ENCODE peak calls at places on chromosomes 13 and 19, in eight cellular contexts. E is activated T-cell treated with anti-CD3 and anti-CD28 coated beads, Interleukin-2, amount 50 U/mL, for 4 hours; W is LoVo; A is NCI-H2029; X is NCI-H1105 treated with DMSO at 0.1 percent for 48 hours; H is NCI-H1092; G is stimulated activated CD4-positive, alpha-beta T cell treated with anti-CD3 and anti-CD28 coated beads, Interleukin-2, amount 100 ng/mL, for 48 hours; C is small intestine. N is an unnamed sample.

GRCh38 chr19:39557791-39558622 is 18.0 kb upstream of the EID2 start:
- DNase-seq in E (no peak), A (peak; percentile 82), X (no peak), W (no peak), H (no peak), C (peak; percentile 45), G (no peak), N (no peak)

GRCh38 chr13:26255717-26256277 is 1.9 kb downstream of the CDK8 start:
- DNase-seq in E (no peak), A (no peak), H (peak; percentile 5), G (no peak), C (no peak), X (peak; percentile 20), W (peak; percentile 7), N (no peak)

GRCh38 chr13:98328511-98328910 is 151.4 kb upstream of the RNF113B start:
- DNase-seq in W (no peak), E (no peak), C (no peak), A (no peak), H (no peak), X (no peak), G (no peak), N (no peak)

GRCh38 chr13:111486331-111486730 is 165.9 kb downstream of the TEX29 start:
- DNase-seq in C (no peak), H (no peak), E (no peak), G (no peak), A (no peak), W (no peak), X (no peak), N (no peak)

GRCh38 chr13:35025314-35025713 is 83.2 kb downstream of the NBEA start:
- DNase-seq in G (no peak), W (no peak), H (no peak), C (no peak), E (no peak), X (no peak), A (no peak), N (no peak)

GRCh38 chr13:65966991-65967451 is 1263.1 kb downstream of the PCDH9 start:
- DNase-seq in C (no peak), H (no peak), G (no peak), A (no peak), W (peak; percentile 16), E (no peak), X (no peak), N (no peak)

GRCh38 chr19:35959040-35959967 is 23.1 kb downstream of the LRFN3 start:
- DNase-seq in W (no peak), A (no peak), C (peak; percentile 40), H (no peak), E (peak; percentile 90), G (peak; percentile 63), X (peak; percentile 13), N (peak; percentile 11)

GRCh38 chr19:19304186-19304975 is 15.9 kb downstream of the SUGP1 start:
- DNase-seq in X (no peak), A (no peak), H (no peak), W (no peak), C (no peak), G (no peak), E (no peak), N (peak; percentile 16)

GRCh38 chr19:34191355-34191962 is 19.2 kb downstream of the LSM14A start:
- DNase-seq in H (no peak), G (no peak), W (no peak), C (no peak), A (no peak), X (no peak), E (no peak), N (no peak)

GRCh38 chr13:100875392-100876043 is 200.9 kb upstream of the TMTC4 start:
- DNase-seq in G (no peak), H (no peak), A (no peak), W (no peak), X (no peak), E (no peak), C (no peak), N (no peak)

GRCh38 chr19:35143231-35143715 is at the start of gene FXYD7:
- DNase-seq in X (no peak), A (no peak), W (no peak), E (no peak), H (no peak), G (no peak), C (no peak), N (no peak)

GRCh38 chr13:49444517-49445395 is 682 bp downstream of the SETDB2 start:
- DNase-seq in X (peak; percentile 25), E (peak; percentile 12), A (peak; percentile 4), G (peak; percentile 1), C (peak; percentile 74), W (peak; percentile 66), H (no peak), N (no peak)

GRCh38 chr19:16460454-16460853 is 11.3 kb downstream of the EPS15L1 start:
- DNase-seq in H (no peak), W (no peak), X (no peak), G (no peak), E (no peak), A (no peak), C (no peak), N (peak; percentile 58)

GRCh38 chr13:105340061-105340606 is 1195.3 kb downstream of the EFNB2 start:
- DNase-seq in X (no peak), A (no peak), G (no peak), W (no peak), E (no peak), C (no peak), H (no peak), N (no peak)

GRCh38 chr13:101209206-101209893 is 207.0 kb downstream of the NALCN start:
- DNase-seq in C (no peak), G (no peak), W (no peak), A (no peak), E (no peak), H (no peak), X (no peak), N (no peak)